ENCODE peak calls at places on chromosomes 12 and 14, in six cellular contexts. One of them, this sample, is unnamed.

GRCh38 chr14:33950320-33951182 is at the start of gene EGLN3:
- DNase-seq in IMR-90: peak
- DNase-seq in neuronal stem cell: peak
- DNase-seq in cardiac fibroblast: peak
- DNase-seq in heart left ventricle: peak
- DNase-seq in SJSA1: peak
- DNase-seq in this sample: peak

GRCh38 chr12:22318122-22318737 is 16.3 kb downstream of the ST8SIA1 start:
- DNase-seq in SJSA1: no peak
- DNase-seq in IMR-90: peak
- DNase-seq in neuronal stem cell: no peak
- DNase-seq in cardiac fibroblast: peak
- DNase-seq in heart left ventricle: no peak
- DNase-seq in this sample: no peak

GRCh38 chr12:56004211-56004610 is 7.1 kb downstream of the SUOX start:
- DNase-seq in SJSA1: no peak
- DNase-seq in cardiac fibroblast: no peak
- DNase-seq in heart left ventricle: no peak
- DNase-seq in neuronal stem cell: no peak
- DNase-seq in IMR-90: no peak
- DNase-seq in this sample: no peak

GRCh38 chr12:104494816-104495158 is 38.0 kb downstream of the CHST11 start:
- DNase-seq in SJSA1: no peak
- DNase-seq in IMR-90: no peak
- DNase-seq in cardiac fibroblast: peak
- DNase-seq in neuronal stem cell: no peak
- DNase-seq in heart left ventricle: no peak
- DNase-seq in this sample: peak

GRCh38 chr12:57086951-57087688 is 1.8 kb upstream of the NAB2 start:
- DNase-seq in heart left ventricle: peak
- DNase-seq in neuronal stem cell: peak
- DNase-seq in IMR-90: peak
- DNase-seq in cardiac fibroblast: peak
- DNase-seq in SJSA1: peak
- DNase-seq in this sample: peak

GRCh38 chr12:6998708-6999451 is 19.4 kb downstream of the LPCAT3 start:
- DNase-seq in cardiac fibroblast: peak
- DNase-seq in neuronal stem cell: no peak
- DNase-seq in SJSA1: no peak
- DNase-seq in heart left ventricle: peak
- DNase-seq in IMR-90: no peak
- DNase-seq in this sample: no peak

GRCh38 chr12:81212996-81213696 is 135.3 kb downstream of the ACSS3 start:
- DNase-seq in neuronal stem cell: no peak
- DNase-seq in heart left ventricle: no peak
- DNase-seq in cardiac fibroblast: no peak
- DNase-seq in SJSA1: no peak
- DNase-seq in IMR-90: peak
- DNase-seq in this sample: no peak

GRCh38 chr14:22822619-22823551 is 6.8 kb upstream of the MRPL52 start:
- DNase-seq in SJSA1: peak
- DNase-seq in cardiac fibroblast: peak
- DNase-seq in neuronal stem cell: peak
- DNase-seq in IMR-90: peak
- DNase-seq in heart left ventricle: peak
- DNase-seq in this sample: peak

GRCh38 chr14:104110491-104111209 is 25.1 kb downstream of the ASPG start:
- DNase-seq in IMR-90: no peak
- DNase-seq in neuronal stem cell: no peak
- DNase-seq in cardiac fibroblast: no peak
- DNase-seq in heart left ventricle: peak
- DNase-seq in SJSA1: no peak
- DNase-seq in this sample: no peak

GRCh38 chr12:27865421-27865820 is 85.4 kb upstream of the MANSC4 start:
- DNase-seq in cardiac fibroblast: peak
- DNase-seq in SJSA1: no peak
- DNase-seq in IMR-90: peak
- DNase-seq in heart left ventricle: no peak
- DNase-seq in neuronal stem cell: no peak
- DNase-seq in this sample: peak

GRCh38 chr14:94340533-94340932 is 17.4 kb upstream of the SERPINA6 start:
- DNase-seq in heart left ventricle: no peak
- DNase-seq in SJSA1: no peak
- DNase-seq in IMR-90: no peak
- DNase-seq in cardiac fibroblast: no peak
- DNase-seq in neuronal stem cell: no peak
- DNase-seq in this sample: no peak

DNA sequence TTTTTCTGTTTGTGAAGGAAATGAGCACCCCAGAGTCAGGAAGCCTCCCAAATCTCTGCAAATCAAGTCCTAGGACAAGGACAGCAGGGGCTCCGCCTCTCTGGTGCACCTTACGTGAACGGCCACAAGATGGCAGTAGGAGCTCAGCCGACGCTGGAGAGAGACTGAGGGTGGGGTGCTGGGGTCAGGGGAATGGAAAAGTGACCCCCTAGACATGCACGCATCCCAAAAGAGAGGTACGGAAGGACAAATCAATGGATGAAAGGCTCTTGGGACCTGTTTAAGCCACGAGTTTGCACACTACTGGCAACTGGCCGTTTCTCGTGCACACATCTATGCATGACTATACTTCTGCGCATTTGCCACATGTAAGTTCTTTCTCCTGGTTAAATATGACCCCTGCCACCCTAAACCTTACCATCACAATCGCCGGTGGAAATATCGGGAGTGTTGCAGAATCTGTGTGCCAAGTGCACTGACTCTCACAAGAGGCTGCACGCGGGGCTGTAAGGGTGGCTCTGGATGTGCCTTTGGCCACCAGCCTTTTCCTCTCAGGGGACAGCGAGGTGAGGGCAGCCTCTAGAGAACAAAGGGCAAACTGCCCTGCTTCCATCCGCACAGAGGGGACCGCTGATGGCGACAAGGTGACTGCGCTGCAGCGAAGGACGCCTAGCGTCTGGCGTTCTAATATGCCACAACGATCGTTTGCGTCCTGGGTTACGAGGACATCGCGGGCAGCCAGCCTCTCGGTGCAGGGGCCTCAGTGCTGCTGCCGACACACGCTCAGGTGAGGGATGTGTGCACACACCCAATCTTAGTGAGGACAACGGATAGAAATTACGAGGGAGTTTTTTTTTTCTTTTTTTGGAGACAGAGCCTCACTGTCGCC is 232.0 kb downstream of the PCNX1 start:
- DNase-seq in cardiac fibroblast: peak
- DNase-seq in IMR-90: peak
- DNase-seq in neuronal stem cell: peak
- DNase-seq in SJSA1: peak
- DNase-seq in heart left ventricle: peak
- DNase-seq in this sample: no peak
- H3K4me3 ChIP-seq in cardiac fibroblast: no peak
- H3K4me3 ChIP-seq in IMR-90: no peak
- H3K4me3 ChIP-seq in neuronal stem cell: no peak
- H3K4me3 ChIP-seq in SJSA1: no peak
- H3K4me3 ChIP-seq in heart left ventricle: no peak
- H3K4me3 ChIP-seq in this sample: no peak

GRCh38 chr14:76085358-76085757 is 66.4 kb upstream of the GPATCH2L start:
- DNase-seq in IMR-90: no peak
- DNase-seq in SJSA1: no peak
- DNase-seq in cardiac fibroblast: no peak
- DNase-seq in neuronal stem cell: no peak
- DNase-seq in heart left ventricle: no peak
- DNase-seq in this sample: no peak
- H3K4me3 ChIP-seq in IMR-90: no peak
- H3K4me3 ChIP-seq in SJSA1: no peak
- H3K4me3 ChIP-seq in cardiac fibroblast: no peak
- H3K4me3 ChIP-seq in neuronal stem cell: no peak
- H3K4me3 ChIP-seq in heart left ventricle: no peak
- H3K4me3 ChIP-seq in this sample: no peak

DNA sequence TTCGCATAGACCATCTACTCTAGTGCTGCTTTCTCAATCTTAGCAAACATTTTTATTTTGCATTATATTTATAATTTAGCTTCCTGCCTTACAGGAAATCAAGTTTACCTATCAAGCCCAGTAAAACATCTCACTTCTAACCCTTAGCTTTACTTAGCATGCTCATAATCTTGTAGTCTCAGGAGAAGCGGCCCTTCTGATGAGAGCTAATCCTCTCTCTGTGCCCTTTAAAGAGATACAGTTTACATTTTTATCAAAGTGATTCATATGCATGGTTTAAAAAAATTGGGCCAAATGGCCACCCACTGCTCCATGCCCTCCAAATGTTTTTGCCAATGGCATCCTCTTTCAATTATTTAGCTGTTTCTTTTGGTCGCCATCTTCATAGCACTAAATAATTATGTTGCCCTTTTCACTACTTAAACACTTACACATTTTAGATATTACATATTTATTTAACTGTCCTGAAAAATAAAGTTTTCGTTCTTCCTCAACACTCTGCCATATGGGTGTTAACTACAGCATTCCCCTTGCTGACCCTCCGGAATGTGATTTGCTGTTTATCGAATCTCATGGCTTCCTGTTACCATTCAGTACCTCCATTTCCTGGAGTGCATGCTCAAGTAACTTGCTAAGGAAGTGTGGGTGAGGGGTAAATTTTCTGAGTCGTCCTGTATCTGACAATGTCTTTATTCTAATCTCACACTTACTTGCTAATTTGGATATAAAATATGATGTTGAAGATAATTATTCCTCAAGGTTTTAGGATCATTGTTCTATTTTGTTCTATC is 29.3 kb downstream of the YLPM1 start:
- DNase-seq in cardiac fibroblast: peak
- DNase-seq in heart left ventricle: no peak
- DNase-seq in IMR-90: peak
- DNase-seq in neuronal stem cell: no peak
- DNase-seq in SJSA1: peak
- DNase-seq in this sample: no peak
- H3K4me3 ChIP-seq in cardiac fibroblast: no peak
- H3K4me3 ChIP-seq in heart left ventricle: no peak
- H3K4me3 ChIP-seq in IMR-90: no peak
- H3K4me3 ChIP-seq in neuronal stem cell: no peak
- H3K4me3 ChIP-seq in SJSA1: peak
- H3K4me3 ChIP-seq in this sample: no peak

GRCh38 chr12:124384299-124384894 is 89.5 kb downstream of the RFLNA start:
- DNase-seq in cardiac fibroblast: peak
- DNase-seq in IMR-90: no peak
- DNase-seq in heart left ventricle: no peak
- DNase-seq in neuronal stem cell: no peak
- DNase-seq in SJSA1: no peak
- DNase-seq in this sample: no peak
- H3K4me3 ChIP-seq in cardiac fibroblast: no peak
- H3K4me3 ChIP-seq in IMR-90: no peak
- H3K4me3 ChIP-seq in heart left ventricle: no peak
- H3K4me3 ChIP-seq in neuronal stem cell: no peak
- H3K4me3 ChIP-seq in SJSA1: no peak
- H3K4me3 ChIP-seq in this sample: no peak

GRCh38 chr14:96445844-96446710 is 54.1 kb downstream of the AK7 start:
- DNase-seq in heart left ventricle: no peak
- DNase-seq in IMR-90: no peak
- DNase-seq in SJSA1: no peak
- DNase-seq in neuronal stem cell: no peak
- DNase-seq in cardiac fibroblast: no peak
- DNase-seq in this sample: no peak
- H3K4me3 ChIP-seq in heart left ventricle: no peak
- H3K4me3 ChIP-seq in IMR-90: no peak
- H3K4me3 ChIP-seq in SJSA1: no peak
- H3K4me3 ChIP-seq in neuronal stem cell: no peak
- H3K4me3 ChIP-seq in cardiac fibroblast: no peak
- H3K4me3 ChIP-seq in this sample: no peak

DNA sequence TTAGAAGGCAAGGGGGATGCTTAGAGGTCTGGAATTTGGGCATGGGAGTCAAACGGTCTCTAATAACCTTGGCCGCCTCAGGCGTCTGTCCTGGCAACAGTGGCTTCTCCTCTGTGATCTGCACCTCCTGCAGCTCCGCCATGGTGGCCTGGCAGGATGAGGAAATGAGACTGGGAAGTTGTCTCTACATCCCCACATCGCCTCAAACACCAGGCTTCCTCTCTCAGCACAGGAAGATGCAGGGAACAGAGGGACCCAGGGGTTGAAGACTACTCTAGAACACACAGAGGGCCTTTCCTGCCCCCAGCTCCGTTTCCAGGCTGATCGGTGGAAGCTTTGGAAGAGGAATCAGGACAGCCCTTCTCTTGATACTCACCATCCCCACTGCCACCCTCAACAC is 1.7 kb downstream of the NDRG2 start:
- DNase-seq in neuronal stem cell: no peak
- DNase-seq in heart left ventricle: peak
- DNase-seq in cardiac fibroblast: no peak
- DNase-seq in IMR-90: no peak
- DNase-seq in SJSA1: no peak
- DNase-seq in this sample: no peak
- H3K4me3 ChIP-seq in neuronal stem cell: no peak
- H3K4me3 ChIP-seq in heart left ventricle: no peak
- H3K4me3 ChIP-seq in cardiac fibroblast: no peak
- H3K4me3 ChIP-seq in IMR-90: no peak
- H3K4me3 ChIP-seq in SJSA1: no peak
- H3K4me3 ChIP-seq in this sample: no peak